ENCODE peak calls at places on chromosomes 6 and 20, in seven cellular contexts. I is NCI-H2107; W is NCI-H1694 treated with DMSO at 0.1 percent for 48 hours; P is stimulated activated CD4-positive, alpha-beta T cell treated with anti-CD3 and anti-CD28 coated beads, Interleukin-1b, Interleukin-23, amount 100 ng/mL, for 24 hours; R is ascending aorta; J is H9; V is activated CD8-positive, alpha-beta memory T cell treated with anti-CD3 and anti-CD28 coated beads, Interleukin-2, amount 10 ng/mL, durations not matched to agents 7 days and 5 days. N is an unnamed sample.

GRCh38 chr6:161228911-161229591 is 44.8 kb downstream of the AGPAT4 start:
- DNase-seq in I (no peak), W (no peak), P (no peak), R (no peak), J (no peak), V (no peak), N (no peak)

GRCh38 chr20:62238569-62239277 is 402 bp downstream of the OSBPL2 start:
- DNase-seq in I (no peak), W (no peak), P (no peak), R (no peak), J (no peak), V (no peak), N (no peak)

GRCh38 chr20:62940875-62941274 is 2.9 kb downstream of the GID8 start:
- DNase-seq in I (no peak), W (no peak), P (no peak), R (no peak), J (no peak), V (no peak), N (peak)

GRCh38 chr6:28838634-28839442 is 84.9 kb downstream of the TRIM27 start:
- DNase-seq in I (no peak), W (peak), P (peak), R (peak), J (peak), V (peak), N (peak)

GRCh38 chr6:1713016-1713600 is 103.4 kb downstream of the FOXC1 start:
- DNase-seq in I (no peak), W (no peak), P (no peak), R (no peak), J (no peak), V (no peak), N (no peak)

GRCh38 chr6:37137201-37137880 is 32.6 kb upstream of the PIM1 start:
- DNase-seq in I (no peak), W (no peak), P (no peak), R (peak), J (no peak), V (peak), N (no peak)

GRCh38 chr6:37072526-37072925 is 67.1 kb downstream of the FGD2 start:
- DNase-seq in I (no peak), W (no peak), P (no peak), R (no peak), J (no peak), V (peak), N (no peak)

GRCh38 chr6:9140861-9141534 is 705.7 kb upstream of the SLC35B3 start:
- DNase-seq in I (no peak), W (peak), P (no peak), R (no peak), J (no peak), V (no peak), N (no peak)

GRCh38 chr6:24969343-24969860 is 33.6 kb upstream of the RIPOR2 start:
- DNase-seq in I (no peak), W (no peak), P (no peak), R (no peak), J (no peak), V (no peak), N (no peak)

GRCh38 chr6:28683945-28684538 is 158.4 kb downstream of the GPX5 start:
- DNase-seq in I (peak), W (peak), P (no peak), R (no peak), J (peak), V (no peak), N (no peak)

GRCh38 chr6:148580442-148580841 is 166.4 kb upstream of the UST start:
- DNase-seq in I (no peak), W (no peak), P (no peak), R (no peak), J (no peak), V (no peak), N (no peak)

GRCh38 chr20:41005361-41005729 is 23.3 kb upstream of the TOP1 start:
- DNase-seq in I (no peak), W (no peak), P (no peak), R (peak), J (no peak), V (no peak), N (peak)

GRCh38 chr20:4973330-4974097 is 27.8 kb downstream of the SLC23A2 start:
- DNase-seq in I (no peak), W (no peak), P (peak), R (peak), J (no peak), V (peak), N (peak)

GRCh38 chr6:138824482-138825134 is 28.7 kb downstream of the ECT2L start:
- DNase-seq in I (no peak), W (no peak), P (no peak), R (no peak), J (no peak), V (peak), N (no peak)

GRCh38 chr6:147699637-147700036 is 191.1 kb downstream of the SAMD5 start:
- DNase-seq in I (no peak), W (no peak), P (no peak), R (no peak), J (no peak), V (no peak), N (no peak)

GRCh38 chr6:154127638-154128037 is 88.6 kb downstream of the OPRM1 start:
- DNase-seq in I (peak), W (no peak), P (no peak), R (no peak), J (peak), V (no peak), N (no peak)

GRCh38 chr6:117600008-117600743 is 2.1 kb downstream of the GOPC start:
- DNase-seq in I (no peak), W (no peak), P (no peak), R (no peak), J (no peak), V (no peak), N (no peak)

GRCh38 chr6:101397199-101397598 is 3.7 kb downstream of the GRIK2 start:
- DNase-seq in I (peak), W (peak), P (no peak), R (no peak), J (no peak), V (no peak), N (no peak)

GRCh38 chr6:54916858-54917257 is 70.3 kb downstream of the FAM83B start:
- DNase-seq in I (no peak), W (no peak), P (no peak), R (no peak), J (no peak), V (no peak), N (no peak)

N was measured in sciatic nerve.